ENCODE peak calls at places on chromosome 6, in five cellular contexts. H is astrocyte of the spinal cord, O is retina, K is GDM1, N is aorta. R is an unnamed sample.

GRCh38 chr6:28137458-28138020 is 4.1 kb upstream of the ZKSCAN8 start:
- DNase-seq in N (no peak), H (no peak), K (peak; percentile 18), O (peak; percentile 57), R (no peak)

GRCh38 chr6:114007451-114007953 is 36.6 kb upstream of the HDAC2 start:
- DNase-seq in N (no peak), O (no peak), H (peak; percentile 67), K (no peak), R (no peak)

GRCh38 chr6:130207979-130208649 is 14.6 kb downstream of the SAMD3 start:
- DNase-seq in K (no peak), H (no peak), O (no peak), N (no peak), R (no peak)

GRCh38 chr6:155132617-155133016 is 131.2 kb upstream of the CLDN20 start:
- DNase-seq in N (peak; percentile 10), H (no peak), K (no peak), O (no peak), R (no peak)

GRCh38 chr6:107331409-107332386 is 127.7 kb downstream of the PDSS2 start:
- DNase-seq in O (no peak), K (no peak), H (peak; percentile 12), N (no peak), R (no peak)

GRCh38 chr6:43405354-43405753 is 22.0 kb upstream of the ABCC10 start:
- DNase-seq in K (no peak), N (no peak), H (no peak), O (no peak), R (no peak)

GRCh38 chr6:144012534-144012933 is 4.5 kb upstream of the PLAGL1 start:
- DNase-seq in K (no peak), O (no peak), H (no peak), N (no peak), R (no peak)

GRCh38 chr6:113433506-113433991 is 423.6 kb upstream of the MARCKS start:
- DNase-seq in H (no peak), O (peak; percentile 39), N (no peak), K (no peak), R (no peak)

GRCh38 chr6:115691433-115691832 is 369.3 kb downstream of the FRK start:
- DNase-seq in K (no peak), N (no peak), H (no peak), O (no peak), R (no peak)

GRCh38 chr6:41878961-41879405 is 16.2 kb downstream of the USP49 start:
- DNase-seq in N (no peak), H (peak; percentile 51), O (no peak), K (no peak), R (no peak)

GRCh38 chr6:161696828-161697227 is 423.0 kb upstream of the AGPAT4 start:
- DNase-seq in N (no peak), K (no peak), O (no peak), H (no peak), R (no peak)

GRCh38 chr6:139204978-139205377 is 70.1 kb downstream of the HECA start:
- DNase-seq in N (no peak), O (no peak), H (no peak), K (no peak), R (no peak)

GRCh38 chr6:155895641-155896040 is 440.0 kb upstream of the NOX3 start:
- DNase-seq in H (no peak), O (no peak), N (no peak), K (no peak), R (no peak)

GRCh38 chr6:170461111-170461510 is 92.0 kb downstream of the PSMB1 start:
- DNase-seq in N (no peak), H (no peak), K (no peak), O (no peak), R (no peak)

GRCh38 chr6:116648161-116648560 is 20.4 kb downstream of the ZUP1 start:
- DNase-seq in K (no peak), O (no peak), N (no peak), H (peak; percentile 59), R (no peak)

GRCh38 chr6:159169193-159169555 is at the start of gene FNDC1:
- DNase-seq in N (peak; percentile 85), H (no peak), O (no peak), K (no peak), R (peak; percentile 32)

GRCh38 chr6:132101550-132101949 is 150.4 kb upstream of the CCN2 start:
- DNase-seq in N (no peak), O (no peak), H (no peak), K (no peak), R (no peak)

GRCh38 chr6:35487653-35488516 is 9.0 kb downstream of the TEAD3 start:
- DNase-seq in H (peak; percentile 35), O (no peak), K (peak; percentile 68), N (no peak), R (no peak)

GRCh38 chr6:47631248-47632196 is 66.9 kb upstream of the ADGRF4 start:
- DNase-seq in O (peak; percentile 84), K (peak; percentile 12), N (no peak), H (peak; percentile 64), R (no peak)

GRCh38 chr6:40894962-40895799 is 143.8 kb downstream of the UNC5CL start:
- DNase-seq in K (no peak), O (peak; percentile 52), N (no peak), H (peak; percentile 39), R (no peak)

GRCh38 chr6:154653853-154654252 is 79.4 kb upstream of the SCAF8 start:
- DNase-seq in K (no peak), N (no peak), O (no peak), H (peak; percentile 73), R (no peak)

GRCh38 chr6:44569931-44570385 is 182.5 kb downstream of the CDC5L start:
- DNase-seq in O (no peak), K (peak; percentile 62), H (peak; percentile 61), N (peak; percentile 80), R (no peak)

GRCh38 chr6:35084041-35084491 is 57.1 kb downstream of the TCP11 start:
- DNase-seq in K (no peak), H (no peak), N (no peak), O (no peak), R (no peak)

GRCh38 chr6:45212976-45213375 is 115.2 kb upstream of the RUNX2 start:
- DNase-seq in K (peak; percentile 8), O (no peak), H (no peak), N (no peak), R (no peak)

GRCh38 chr6:33469661-33470060 is 15.3 kb downstream of the ZBTB9 start:
- DNase-seq in H (no peak), K (no peak), N (no peak), O (no peak), R (no peak)

GRCh38 chr6:30990422-30991086 is 7.0 kb downstream of the MUC21 start:
- DNase-seq in K (no peak), H (no peak), O (no peak), N (no peak), R (no peak)

GRCh38 chr6:107185570-107185969 is 70.3 kb upstream of the BEND3 start:
- DNase-seq in O (peak; percentile 23), K (no peak), H (peak; percentile 6), N (no peak), R (no peak)

GRCh38 chr6:165858571-165858970 is 195.5 kb upstream of the PDE10A start:
- DNase-seq in O (no peak), K (no peak), N (no peak), H (no peak), R (no peak)

GRCh38 chr6:33979750-33980149 is 166.1 kb downstream of the GRM4 start:
- DNase-seq in K (no peak), H (no peak), O (no peak), N (no peak), R (no peak)

GRCh38 chr6:35048631-35049083 is 92.5 kb downstream of the TCP11 start:
- DNase-seq in O (no peak), H (peak; percentile 78), K (no peak), N (no peak), R (no peak)

GRCh38 chr6:33914519-33915120 is 110.8 kb upstream of the MLN start:
- DNase-seq in K (peak; percentile 89), H (no peak), O (no peak), N (no peak), R (no peak)

GRCh38 chr6:93849857-93850256 is 430.5 kb upstream of the EPHA7 start:
- DNase-seq in O (no peak), K (no peak), H (peak; percentile 46), N (no peak), R (no peak)

R was measured in activated gamma-delta T cell.